ENCODE peak calls at places on chromosomes 6 and 20, in ten cellular contexts. U is tibial nerve; S is CD8-positive, alpha-beta T cell; B is esophagus muscularis mucosa; O is brain microvascular endothelial cell; W is trophoblast cell; P is heart right ventricle; A is hepatocyte; V is naive thymus-derived CD4-positive, alpha-beta T cell; D is CD8-positive, alpha-beta memory T cell. M is an unnamed sample. For H3K27me3, the result is how much of the 10 kb centered on the place peaks cover.

GRCh38 chr6:117317261-117317660 is 51.9 kb downstream of the VGLL2 start:
- DNase-seq in U (no peak), S (no peak), B (no peak), O (peak), W (peak), P (no peak), A (peak), V (no peak), D (no peak), M (no peak)

GRCh38 chr6:117536317-117536716 is 53.8 kb downstream of the DCBLD1 start:
- DNase-seq in U (no peak), S (no peak), B (no peak), O (peak), W (peak), P (no peak), A (peak), V (no peak), D (no peak), M (no peak)

GRCh38 chr20:45993197-45993951 is 15.3 kb upstream of the MMP9 start:
- DNase-seq in U (no peak), S (no peak), B (no peak), O (peak), W (peak), P (no peak), A (peak), V (no peak), D (no peak), M (no peak)

GRCh38 chr6:151164383-151164782 is 75.4 kb upstream of the AKAP12 start:
- DNase-seq in U (no peak), S (no peak), B (no peak), O (no peak), W (no peak), P (no peak), A (no peak), V (no peak), D (no peak), M (no peak)

GRCh38 chr6:141483561-141484061 is 649.1 kb upstream of the GJE1 start:
- DNase-seq in U (no peak), S (peak), B (no peak), O (peak), W (peak), P (no peak), A (no peak), V (peak), D (peak), M (no peak)

GRCh38 chr20:32332614-32333013 is 25.5 kb upstream of the ASXL1 start:
- DNase-seq in U (no peak), S (no peak), B (no peak), O (peak), W (peak), P (no peak), A (no peak), V (no peak), D (no peak), M (peak)

GRCh38 chr6:120355822-120356221 is 978.5 kb downstream of the TBC1D32 start:
- DNase-seq in U (no peak), S (no peak), B (no peak), O (peak), W (no peak), P (no peak), A (no peak), V (no peak), D (no peak), M (no peak)

GRCh38 chr6:69867075-69867911 is 937 bp downstream of the COL19A1 start:
- DNase-seq in U (no peak), S (peak), B (no peak), O (peak), W (peak), P (peak), A (peak), V (peak), D (peak), M (peak)

GRCh38 chr20:52313335-52313963 is 121.9 kb upstream of the ZFP64 start:
- DNase-seq in U (no peak), S (no peak), B (no peak), O (peak), W (peak), P (no peak), A (peak), V (peak), D (no peak), M (no peak)

GRCh38 chr6:2921520-2922115 is 18.5 kb upstream of the SERPINB9 start:
- DNase-seq in U (no peak), S (no peak), B (no peak), O (no peak), W (peak), P (no peak), A (no peak), V (no peak), D (no peak), M (no peak)

GRCh38 chr6:106114492-106114891 is 28.4 kb downstream of the PRDM1 start:
- DNase-seq in U (no peak), S (peak), B (no peak), O (no peak), W (no peak), P (no peak), A (no peak), V (no peak), D (no peak), M (no peak)

GRCh38 chr20:32763202-32763999 is 1.2 kb downstream of the DNMT3B start:
- DNase-seq in U (no peak), S (no peak), B (no peak), O (no peak), W (peak), P (peak), A (peak), V (peak), D (no peak), M (no peak)

GRCh38 chr20:17824676-17825224 is 125.0 kb downstream of the BANF2 start:
- DNase-seq in U (no peak), S (no peak), B (no peak), O (no peak), W (peak), P (no peak), A (no peak), V (no peak), D (no peak), M (no peak)

GRCh38 chr20:17822039-17822438 is 122.3 kb downstream of the BANF2 start:
- DNase-seq in U (no peak), S (no peak), B (no peak), O (peak), W (peak), P (no peak), A (peak), V (no peak), D (no peak), M (no peak)

GRCh38 chr20:17825251-17825691 is 125.5 kb downstream of the BANF2 start:
- DNase-seq in U (no peak), S (no peak), B (no peak), O (no peak), W (no peak), P (no peak), A (no peak), V (no peak), D (no peak), M (no peak)

GRCh38 chr20:17823382-17824144 is 123.8 kb downstream of the BANF2 start:
- DNase-seq in U (no peak), S (no peak), B (no peak), O (no peak), W (no peak), P (no peak), A (peak), V (no peak), D (no peak), M (no peak)

GRCh38 chr20:17822540-17823155 is 122.9 kb downstream of the BANF2 start:
- DNase-seq in U (no peak), S (no peak), B (no peak), O (no peak), W (no peak), P (no peak), A (no peak), V (no peak), D (no peak), M (no peak)
- H3K27me3 ChIP-seq in U (under half), S (under half), B (under half), O (under half), W (under half), P (under half), A (under half), V (under half), D (under half), M (under half)

DNA sequence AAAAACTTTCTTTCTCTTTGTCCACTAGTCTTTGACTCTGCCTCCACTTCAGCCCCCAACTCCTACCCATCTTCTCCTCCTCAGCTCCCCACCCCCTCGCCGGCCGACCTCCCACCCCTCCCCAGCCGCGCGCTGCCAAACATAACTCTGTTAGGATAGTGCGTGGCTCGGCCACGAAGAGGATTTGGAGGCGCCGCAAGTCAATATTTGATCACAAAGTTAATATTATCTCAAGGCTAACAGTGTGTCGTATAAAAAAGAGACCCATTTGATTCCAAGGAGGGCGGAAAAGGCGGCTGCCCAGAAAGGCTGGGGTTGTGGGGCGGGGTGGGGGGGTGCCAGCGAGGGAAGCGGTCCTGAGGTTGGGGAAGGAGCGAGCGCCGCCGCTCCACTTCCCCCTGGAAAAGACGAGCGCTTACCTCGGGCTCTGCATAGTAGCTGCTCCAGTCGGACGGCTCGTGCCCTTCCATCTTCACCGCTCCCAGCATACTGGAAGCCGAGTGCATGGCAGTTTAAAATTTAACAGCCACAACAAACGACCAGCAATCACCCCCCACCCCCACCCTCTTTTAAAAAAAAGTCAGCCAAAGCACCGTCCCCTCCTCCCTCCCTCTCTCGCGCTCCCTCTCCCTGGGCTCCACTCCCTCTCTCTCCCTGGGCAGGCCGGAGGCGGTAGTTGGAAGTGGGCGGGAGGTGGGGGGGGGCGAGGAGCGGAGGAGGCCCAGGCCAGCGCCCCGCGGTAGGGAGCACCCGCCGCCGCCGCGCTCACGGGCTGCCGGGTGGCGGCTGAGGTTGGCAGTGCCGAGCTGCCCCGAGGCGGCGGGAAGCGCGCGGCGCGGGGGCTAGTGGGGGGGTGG is at the start of gene FOXA2:
- DNase-seq in U (no peak), S (no peak), B (no peak), O (no peak), W (no peak), P (no peak), A (peak), V (no peak), D (no peak), M (peak)
- H3K27me3 ChIP-seq in U (half or more), S (under half), B (half or more), O (half or more), W (half or more), P (half or more), A (half or more), V (under half), D (under half), M (half or more)

DNA sequence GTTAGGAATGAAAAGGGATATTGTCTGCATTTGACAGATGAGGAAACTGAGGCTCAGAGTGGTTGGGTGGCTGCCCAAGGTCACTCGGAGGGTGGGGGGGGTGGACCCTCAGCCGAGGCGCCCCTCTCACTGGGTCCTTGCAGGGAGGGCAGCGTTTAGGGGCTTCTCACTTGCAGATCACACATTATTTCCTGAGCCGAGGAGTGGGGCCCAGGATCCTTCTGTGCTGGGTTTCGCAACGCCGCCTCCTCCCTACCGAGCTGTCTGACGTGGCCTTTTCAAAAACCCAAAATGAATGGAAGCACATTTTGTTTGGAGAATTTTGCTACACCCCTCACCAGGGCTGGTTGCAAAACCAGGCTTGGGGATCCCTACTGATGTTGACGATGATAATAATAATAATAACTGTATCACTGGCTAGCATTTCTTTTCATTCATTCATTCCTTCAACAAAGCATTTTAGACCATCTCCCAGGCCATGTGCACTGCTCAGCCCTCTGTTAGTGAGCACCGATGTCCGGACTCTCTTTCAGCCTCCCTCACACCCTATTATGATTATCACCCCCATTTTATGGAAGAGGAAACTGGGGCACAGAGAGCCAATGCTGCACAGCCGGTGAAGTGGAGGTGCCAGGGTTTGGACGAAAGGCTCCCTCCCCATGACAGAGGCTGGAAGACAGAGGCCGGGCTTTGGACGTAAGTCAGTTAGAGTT is 5.2 kb downstream of the DLGAP4 start:
- DNase-seq in U (no peak), S (no peak), B (no peak), O (no peak), W (no peak), P (no peak), A (no peak), V (no peak), D (no peak), M (no peak)
- H3K27me3 ChIP-seq in U (half or more), S (under half), B (half or more), O (under half), W (under half), P (half or more), A (under half), V (under half), D (under half), M (half or more)

DNA sequence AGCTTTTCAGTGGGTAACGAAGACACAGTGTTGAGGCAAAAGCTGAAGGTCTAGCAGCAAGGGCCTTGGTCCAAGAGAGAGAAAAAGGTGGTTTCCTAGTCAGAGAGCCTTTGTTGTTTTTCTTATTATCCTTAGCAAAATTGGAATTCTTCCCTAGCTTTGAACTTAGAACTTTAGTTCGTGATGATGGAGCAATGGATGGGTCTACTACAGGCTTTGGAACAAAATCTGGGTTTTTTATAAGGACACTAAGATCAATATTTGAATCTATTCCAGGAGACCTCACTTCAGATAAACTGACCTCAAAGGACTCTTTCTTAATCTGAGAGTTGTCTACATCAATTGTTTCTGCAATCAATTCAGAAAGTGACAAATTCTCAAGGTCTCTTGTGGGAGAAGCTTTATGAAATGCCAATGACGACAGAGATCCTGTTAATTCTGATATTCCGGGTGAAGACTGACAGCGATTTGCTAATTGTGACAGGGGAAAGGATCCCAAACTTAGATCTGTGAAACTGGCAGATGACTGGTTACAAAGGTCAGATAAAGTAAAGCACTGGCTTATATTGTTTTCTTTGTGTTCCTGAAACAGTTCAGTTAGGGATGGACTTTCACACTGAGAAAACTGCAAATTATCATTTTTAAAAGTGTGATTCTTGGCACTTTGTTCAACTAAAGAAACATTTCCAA is 17.7 kb downstream of the HBS1L start:
- DNase-seq in U (no peak), S (no peak), B (no peak), O (no peak), W (no peak), P (no peak), A (no peak), V (no peak), D (no peak), M (no peak)
- H3K27me3 ChIP-seq in U (under half), S (under half), B (under half), O (under half), W (under half), P (under half), A (under half), V (under half), D (under half), M (under half)

GRCh38 chr6:149985506-149985937 is 21.8 kb downstream of the ULBP1 start:
- DNase-seq in U (no peak), S (no peak), B (no peak), O (no peak), W (no peak), P (no peak), A (no peak), V (no peak), D (no peak), M (no peak)
- H3K27me3 ChIP-seq in U (half or more), S (half or more), B (half or more), O (half or more), W (half or more), P (half or more), A (half or more), V (under half), D (half or more), M (half or more)

M was measured in left lung.